ENCODE peak calls at places on chromosomes 2 and 18, in four cellular contexts. One of them, this sample, is unnamed.

GRCh38 chr2:98601532-98602132 is 6.7 kb downstream of the COA5 start:
- DNase-seq in K562: peak; percentile 31
- DNase-seq in A549: peak; percentile 66
- DNase-seq in GM12878: no peak
- DNase-seq in this sample: peak; percentile 69

GRCh38 chr2:174145827-174146226 is 102.5 kb downstream of the OLA1 start:
- DNase-seq in K562: peak; percentile 32
- DNase-seq in A549: peak; percentile 57
- DNase-seq in GM12878: no peak
- DNase-seq in this sample: peak; percentile 25

GRCh38 chr2:205079173-205079572 is 533.9 kb downstream of the PARD3B start:
- DNase-seq in K562: no peak
- DNase-seq in A549: no peak
- DNase-seq in GM12878: no peak
- DNase-seq in this sample: no peak

GRCh38 chr2:205734436-205734835 is 52.1 kb downstream of the NRP2 start:
- DNase-seq in K562: peak; percentile 41
- DNase-seq in A549: peak; percentile 52
- DNase-seq in GM12878: no peak
- DNase-seq in this sample: peak; percentile 53

GRCh38 chr18:68121308-68121707 is 593.6 kb downstream of the TMX3 start:
- DNase-seq in K562: no peak
- DNase-seq in A549: peak; percentile 7
- DNase-seq in GM12878: no peak
- DNase-seq in this sample: no peak

GRCh38 chr2:97936199-97936598 is 59.5 kb downstream of the TMEM131 start:
- DNase-seq in K562: no peak
- DNase-seq in A549: no peak
- DNase-seq in GM12878: no peak
- DNase-seq in this sample: peak; percentile 25

GRCh38 chr2:199606193-199606780 is 148.5 kb upstream of the SATB2 start:
- DNase-seq in K562: peak; percentile 5
- DNase-seq in A549: no peak
- DNase-seq in GM12878: no peak
- DNase-seq in this sample: no peak

GRCh38 chr2:25722224-25722623 is 48.8 kb upstream of the DTNB start:
- DNase-seq in K562: no peak
- DNase-seq in A549: no peak
- DNase-seq in GM12878: no peak
- DNase-seq in this sample: no peak

GRCh38 chr2:216632952-216633615 is at the start of gene IGFBP2:
- DNase-seq in K562: no peak
- DNase-seq in A549: peak; percentile 66
- DNase-seq in GM12878: no peak
- DNase-seq in this sample: no peak

GRCh38 chr2:224142397-224143312 is 103.6 kb upstream of the SERPINE2 start:
- DNase-seq in K562: no peak
- DNase-seq in A549: peak; percentile 49
- DNase-seq in GM12878: no peak
- DNase-seq in this sample: no peak

DNA sequence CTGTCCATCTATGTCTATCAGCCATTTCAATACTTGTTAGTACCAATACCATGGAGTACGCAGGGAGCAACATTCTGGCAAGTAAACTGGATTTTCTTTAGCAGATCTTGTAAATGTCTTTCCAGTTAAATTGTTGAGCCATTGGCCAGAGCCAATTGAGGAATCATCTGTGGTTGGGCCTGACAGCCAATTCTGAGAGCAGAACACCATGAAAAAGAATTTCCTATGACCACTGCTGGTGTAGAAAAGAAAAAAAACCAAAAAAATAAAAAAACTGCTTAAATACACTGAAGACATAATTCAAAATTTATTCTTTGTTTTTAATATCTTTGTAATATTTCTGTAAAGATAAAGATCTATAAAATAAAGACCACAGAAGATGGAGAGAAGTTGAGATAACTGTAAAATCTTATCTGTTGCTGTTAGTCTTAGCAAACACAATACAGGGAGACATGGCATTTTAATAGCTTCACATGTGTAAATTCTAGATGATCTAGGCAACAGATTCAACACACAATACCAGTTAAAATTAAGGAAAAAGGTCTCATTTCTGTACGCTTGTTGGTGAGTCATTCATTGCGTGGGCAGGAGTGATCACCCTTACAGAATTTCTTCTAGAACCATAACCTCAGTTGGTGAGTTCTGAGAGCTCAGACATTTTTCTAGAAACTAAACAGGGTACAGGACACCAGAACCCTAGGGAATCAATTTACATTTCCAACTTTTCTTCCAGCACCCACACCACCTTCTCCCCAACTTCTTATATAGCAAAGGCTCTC is 82.1 kb downstream of the SLC8A1 start:
- DNase-seq in K562: no peak
- DNase-seq in A549: no peak
- DNase-seq in GM12878: no peak
- DNase-seq in this sample: no peak
- TF ChIP-seq CHD4 in K562: no peak
- TF ChIP-seq CHD4 in A549: no peak
- TF ChIP-seq CHD4 in GM12878: no peak
- TF ChIP-seq CHD4 in this sample: no peak

DNA sequence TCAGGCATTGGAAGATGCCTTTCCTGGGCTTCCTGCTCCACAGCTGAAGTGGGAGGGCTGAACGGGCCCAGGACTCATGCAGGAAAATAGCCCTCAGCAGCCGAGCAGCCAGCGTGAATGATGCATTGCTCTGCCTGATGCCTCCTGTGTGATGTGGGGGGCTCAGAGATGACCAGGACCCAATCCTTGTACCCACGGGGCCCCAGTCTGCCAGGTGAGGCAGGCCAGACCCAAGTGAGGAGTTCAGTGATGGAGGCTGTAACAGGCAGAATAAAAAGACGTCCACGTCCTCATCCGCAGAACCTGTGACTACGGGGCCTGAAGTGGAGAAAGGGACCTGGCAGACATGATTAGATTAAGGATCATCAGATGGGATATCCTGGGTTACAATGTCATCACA is 194.9 kb upstream of the HDAC4 start:
- DNase-seq in K562: no peak
- DNase-seq in A549: no peak
- DNase-seq in GM12878: no peak
- DNase-seq in this sample: no peak
- TF ChIP-seq CHD4 in K562: no peak
- TF ChIP-seq CHD4 in A549: no peak
- TF ChIP-seq CHD4 in GM12878: no peak
- TF ChIP-seq CHD4 in this sample: no peak

GRCh38 chr2:33443272-33443829 is 33.1 kb upstream of the RASGRP3 start:
- DNase-seq in K562: no peak
- DNase-seq in A549: no peak
- DNase-seq in GM12878: no peak
- DNase-seq in this sample: no peak
- TF ChIP-seq CHD4 in K562: no peak
- TF ChIP-seq CHD4 in A549: no peak
- TF ChIP-seq CHD4 in GM12878: no peak
- TF ChIP-seq CHD4 in this sample: no peak

GRCh38 chr2:13006829-13007715 is 290.3 kb downstream of the TRIB2 start:
- DNase-seq in K562: peak; percentile 71
- DNase-seq in A549: peak; percentile 63
- DNase-seq in GM12878: no peak
- DNase-seq in this sample: peak; percentile 62

GRCh38 chr2:13005761-13006336 is 289.1 kb downstream of the TRIB2 start:
- DNase-seq in K562: no peak
- DNase-seq in A549: no peak
- DNase-seq in GM12878: no peak
- DNase-seq in this sample: no peak

GRCh38 chr2:13006407-13006806 is 289.7 kb downstream of the TRIB2 start:
- DNase-seq in K562: no peak
- DNase-seq in A549: no peak
- DNase-seq in GM12878: no peak
- DNase-seq in this sample: no peak

GRCh38 chr2:13009027-13009426 is 292.3 kb downstream of the TRIB2 start:
- DNase-seq in K562: no peak
- DNase-seq in A549: no peak
- DNase-seq in GM12878: no peak
- DNase-seq in this sample: no peak

GRCh38 chr2:13010283-13010682 is 293.5 kb downstream of the TRIB2 start:
- DNase-seq in K562: no peak
- DNase-seq in A549: no peak
- DNase-seq in GM12878: no peak
- DNase-seq in this sample: no peak
- TF ChIP-seq CHD4 in K562: no peak
- TF ChIP-seq CHD4 in A549: no peak
- TF ChIP-seq CHD4 in GM12878: no peak
- TF ChIP-seq CHD4 in this sample: no peak

DNA sequence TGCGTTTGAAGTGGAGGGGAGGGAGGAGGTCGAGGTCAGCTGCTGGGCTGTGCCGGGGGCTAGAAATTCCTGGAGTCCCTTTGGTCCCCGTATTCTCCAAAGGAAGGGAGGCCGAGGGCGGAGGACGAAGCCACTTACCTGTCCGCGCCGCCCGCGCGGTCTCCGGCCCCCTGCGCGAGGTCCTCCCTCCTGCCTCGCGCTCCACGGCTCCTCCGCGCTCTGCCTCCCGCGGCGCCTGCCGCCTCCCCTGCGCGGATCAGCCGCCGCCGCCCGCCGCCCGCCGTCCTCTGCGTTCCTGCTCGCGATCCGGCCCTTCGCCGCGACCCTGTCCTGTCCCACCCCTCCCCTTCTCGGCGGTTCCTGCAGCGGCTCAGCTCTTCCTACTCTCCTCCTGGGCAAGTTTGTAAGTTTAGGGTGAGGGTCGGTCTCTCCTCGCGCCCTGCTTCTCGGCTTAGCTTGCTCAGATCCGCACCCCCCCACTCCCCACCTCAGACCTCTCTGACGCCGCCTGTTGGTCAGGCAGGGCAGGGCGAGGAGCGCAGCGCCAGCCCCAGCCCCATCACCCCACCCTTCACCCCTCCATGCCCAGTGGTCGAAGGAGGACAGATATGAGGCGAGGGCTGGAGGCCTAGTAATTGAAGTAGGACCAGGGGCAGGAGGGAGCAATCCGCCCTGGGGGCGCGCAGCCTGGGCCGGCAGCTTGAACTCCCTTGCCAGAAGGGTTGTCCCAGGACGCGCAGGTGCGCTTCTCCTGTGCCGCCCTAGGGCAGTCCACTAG is 9.7 kb upstream of the SKOR2 start:
- DNase-seq in K562: no peak
- DNase-seq in A549: no peak
- DNase-seq in GM12878: no peak
- DNase-seq in this sample: no peak
- TF ChIP-seq CHD4 in K562: no peak
- TF ChIP-seq CHD4 in A549: no peak
- TF ChIP-seq CHD4 in GM12878: no peak
- TF ChIP-seq CHD4 in this sample: no peak

GRCh38 chr2:11344342-11344955 is at the start of gene ROCK2:
- DNase-seq in K562: peak; percentile 87
- DNase-seq in A549: peak; percentile 91
- DNase-seq in GM12878: no peak
- DNase-seq in this sample: peak; percentile 88

GRCh38 chr2:11343626-11344341 is 652 bp downstream of the ROCK2 start:
- DNase-seq in K562: peak; percentile 46
- DNase-seq in A549: peak; percentile 68
- DNase-seq in GM12878: no peak
- DNase-seq in this sample: peak; percentile 85

GRCh38 chr2:11343344-11343625 is 1.2 kb downstream of the ROCK2 start:
- DNase-seq in K562: no peak
- DNase-seq in A549: no peak
- DNase-seq in GM12878: no peak
- DNase-seq in this sample: no peak

GRCh38 chr2:11346129-11346528 is 1.7 kb upstream of the ROCK2 start:
- DNase-seq in K562: no peak
- DNase-seq in A549: no peak
- DNase-seq in GM12878: no peak
- DNase-seq in this sample: no peak

GRCh38 chr2:11344956-11345671 is 678 bp upstream of the ROCK2 start:
- DNase-seq in K562: no peak
- DNase-seq in A549: peak; percentile 82
- DNase-seq in GM12878: no peak
- DNase-seq in this sample: peak; percentile 74
- TF ChIP-seq CHD4 in K562: no peak
- TF ChIP-seq CHD4 in A549: no peak
- TF ChIP-seq CHD4 in GM12878: no peak
- TF ChIP-seq CHD4 in this sample: no peak

GRCh38 chr2:128314348-128315121 is 4.1 kb downstream of the HS6ST1 start:
- DNase-seq in K562: no peak
- DNase-seq in A549: no peak
- DNase-seq in GM12878: no peak
- DNase-seq in this sample: no peak

GRCh38 chr2:128314026-128314347 is 4.7 kb downstream of the HS6ST1 start:
- DNase-seq in K562: no peak
- DNase-seq in A549: no peak
- DNase-seq in GM12878: no peak
- DNase-seq in this sample: no peak

GRCh38 chr2:128315829-128316776 is 2.6 kb downstream of the HS6ST1 start:
- DNase-seq in K562: no peak
- DNase-seq in A549: no peak
- DNase-seq in GM12878: no peak
- DNase-seq in this sample: no peak

GRCh38 chr2:128316777-128317185 is 1.9 kb downstream of the HS6ST1 start:
- DNase-seq in K562: no peak
- DNase-seq in A549: no peak
- DNase-seq in GM12878: no peak
- DNase-seq in this sample: no peak

GRCh38 chr2:128315122-128315828 is 3.4 kb downstream of the HS6ST1 start:
- DNase-seq in K562: no peak
- DNase-seq in A549: no peak
- DNase-seq in GM12878: no peak
- DNase-seq in this sample: no peak
- TF ChIP-seq CHD4 in K562: no peak
- TF ChIP-seq CHD4 in A549: no peak
- TF ChIP-seq CHD4 in GM12878: no peak
- TF ChIP-seq CHD4 in this sample: no peak

This sample was measured in HepG2.